ENCODE peak calls at places on chromosome 4, in six cellular contexts. One of them, this sample, is unnamed.
A peak's percentile ranks its signal among the peaks of the same experiment; 100 is the strongest.

GRCh38 chr4:109184421-109184956 is 118.0 kb downstream of the COL25A1 start:
- DNase-seq in A549: no peak
- DNase-seq in lung: no peak
- DNase-seq in fibroblast of villous mesenchyme: peak; percentile 21
- DNase-seq in HCT116: no peak
- DNase-seq in BJ: no peak
- DNase-seq in this sample: no peak

GRCh38 chr4:40196724-40197281 is at the start of gene RHOH:
- DNase-seq in A549: no peak
- DNase-seq in fibroblast of villous mesenchyme: no peak
- DNase-seq in lung: no peak
- DNase-seq in HCT116: no peak
- DNase-seq in BJ: no peak
- DNase-seq in this sample: peak; percentile 62

GRCh38 chr4:66486068-66486467 is 815.8 kb upstream of the EPHA5 start:
- DNase-seq in HCT116: no peak
- DNase-seq in fibroblast of villous mesenchyme: no peak
- DNase-seq in BJ: no peak
- DNase-seq in lung: no peak
- DNase-seq in A549: no peak
- DNase-seq in this sample: no peak

GRCh38 chr4:3071811-3072210 is 2.5 kb downstream of the HTT-AS start:
- DNase-seq in fibroblast of villous mesenchyme: no peak
- DNase-seq in A549: no peak
- DNase-seq in HCT116: no peak
- DNase-seq in BJ: no peak
- DNase-seq in lung: no peak
- DNase-seq in this sample: no peak

GRCh38 chr4:89301003-89301402 is 6.6 kb downstream of the GPRIN3 start:
- DNase-seq in HCT116: no peak
- DNase-seq in fibroblast of villous mesenchyme: no peak
- DNase-seq in A549: no peak
- DNase-seq in BJ: no peak
- DNase-seq in lung: no peak
- DNase-seq in this sample: no peak

GRCh38 chr4:36244257-36245084 is at the start of gene ARAP2:
- DNase-seq in BJ: no peak
- DNase-seq in HCT116: peak; percentile 61
- DNase-seq in lung: peak; percentile 69
- DNase-seq in fibroblast of villous mesenchyme: no peak
- DNase-seq in A549: peak; percentile 15
- DNase-seq in this sample: peak; percentile 81

GRCh38 chr4:153156263-153156662 is 48.0 kb upstream of the TRIM2 start:
- DNase-seq in fibroblast of villous mesenchyme: no peak
- DNase-seq in lung: no peak
- DNase-seq in A549: no peak
- DNase-seq in HCT116: no peak
- DNase-seq in BJ: no peak
- DNase-seq in this sample: no peak

GRCh38 chr4:167290684-167291083 is 56.4 kb upstream of the SPOCK3 start:
- DNase-seq in A549: no peak
- DNase-seq in fibroblast of villous mesenchyme: peak; percentile 0
- DNase-seq in BJ: no peak
- DNase-seq in lung: no peak
- DNase-seq in HCT116: peak; percentile 7
- DNase-seq in this sample: no peak

GRCh38 chr4:137278431-137278830 is 253.9 kb downstream of the PCDH18 start:
- DNase-seq in BJ: no peak
- DNase-seq in HCT116: no peak
- DNase-seq in fibroblast of villous mesenchyme: peak; percentile 8
- DNase-seq in lung: no peak
- DNase-seq in A549: no peak
- DNase-seq in this sample: no peak

GRCh38 chr4:150251752-150252190 is 173.5 kb downstream of the DCLK2 start:
- DNase-seq in BJ: no peak
- DNase-seq in HCT116: no peak
- DNase-seq in fibroblast of villous mesenchyme: no peak
- DNase-seq in A549: no peak
- DNase-seq in lung: no peak
- DNase-seq in this sample: no peak

GRCh38 chr4:54428940-54429339 is 199.8 kb downstream of the PDGFRA start:
- DNase-seq in HCT116: no peak
- DNase-seq in A549: no peak
- DNase-seq in BJ: no peak
- DNase-seq in fibroblast of villous mesenchyme: no peak
- DNase-seq in lung: no peak
- DNase-seq in this sample: no peak

GRCh38 chr4:75675004-75675531 is 1.9 kb upstream of the G3BP2 start:
- DNase-seq in HCT116: no peak
- DNase-seq in BJ: no peak
- DNase-seq in fibroblast of villous mesenchyme: no peak
- DNase-seq in lung: no peak
- DNase-seq in A549: no peak
- DNase-seq in this sample: no peak

GRCh38 chr4:647481-647880 is 22.1 kb downstream of the PDE6B start:
- DNase-seq in A549: no peak
- DNase-seq in fibroblast of villous mesenchyme: no peak
- DNase-seq in BJ: no peak
- DNase-seq in HCT116: no peak
- DNase-seq in lung: no peak
- DNase-seq in this sample: no peak

GRCh38 chr4:37429906-37430305 is 185.4 kb downstream of the NWD2 start:
- DNase-seq in HCT116: no peak
- DNase-seq in BJ: no peak
- DNase-seq in fibroblast of villous mesenchyme: no peak
- DNase-seq in A549: no peak
- DNase-seq in lung: no peak
- DNase-seq in this sample: no peak

GRCh38 chr4:37430718-37431416 is 186.3 kb downstream of the NWD2 start:
- DNase-seq in BJ: no peak
- DNase-seq in lung: no peak
- DNase-seq in HCT116: no peak
- DNase-seq in fibroblast of villous mesenchyme: no peak
- DNase-seq in A549: no peak
- DNase-seq in this sample: no peak

GRCh38 chr4:37438880-37439279 is 194.3 kb downstream of the NWD2 start:
- DNase-seq in BJ: no peak
- DNase-seq in A549: no peak
- DNase-seq in lung: no peak
- DNase-seq in fibroblast of villous mesenchyme: no peak
- DNase-seq in HCT116: no peak
- DNase-seq in this sample: no peak

GRCh38 chr4:37431417-37431743 is 186.8 kb downstream of the NWD2 start:
- DNase-seq in HCT116: no peak
- DNase-seq in lung: no peak
- DNase-seq in fibroblast of villous mesenchyme: no peak
- DNase-seq in A549: no peak
- DNase-seq in BJ: no peak
- DNase-seq in this sample: no peak

DNA sequence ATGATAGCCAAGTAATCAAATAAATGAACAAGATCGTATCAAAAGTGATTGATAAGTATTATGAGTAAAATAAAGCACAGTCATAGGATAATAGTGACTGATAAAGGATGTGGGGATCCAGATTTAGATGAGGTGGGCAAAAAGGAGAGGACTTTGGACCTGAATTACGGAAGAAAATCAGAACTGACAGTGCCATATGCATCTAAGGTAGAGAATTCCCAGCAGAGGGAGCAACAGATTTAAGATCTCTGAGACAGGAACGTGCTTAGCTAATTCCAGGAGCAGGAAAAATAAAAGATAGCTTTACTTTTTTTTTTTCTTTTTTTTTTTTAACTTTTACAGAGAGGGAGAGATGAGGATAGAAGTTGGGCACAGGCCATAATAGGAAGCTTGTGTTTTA is 189.9 kb downstream of the NWD2 start:
- DNase-seq in BJ: no peak
- DNase-seq in fibroblast of villous mesenchyme: peak; percentile 5
- DNase-seq in HCT116: peak; percentile 16
- DNase-seq in lung: no peak
- DNase-seq in A549: no peak
- DNase-seq in this sample: no peak
- TF ChIP-seq CTCF in BJ: no peak
- TF ChIP-seq CTCF in fibroblast of villous mesenchyme: no peak
- TF ChIP-seq CTCF in HCT116: peak; percentile 31
- TF ChIP-seq CTCF in lung: no peak
- TF ChIP-seq CTCF in A549: peak; percentile 17
- TF ChIP-seq CTCF in this sample: no peak

DNA sequence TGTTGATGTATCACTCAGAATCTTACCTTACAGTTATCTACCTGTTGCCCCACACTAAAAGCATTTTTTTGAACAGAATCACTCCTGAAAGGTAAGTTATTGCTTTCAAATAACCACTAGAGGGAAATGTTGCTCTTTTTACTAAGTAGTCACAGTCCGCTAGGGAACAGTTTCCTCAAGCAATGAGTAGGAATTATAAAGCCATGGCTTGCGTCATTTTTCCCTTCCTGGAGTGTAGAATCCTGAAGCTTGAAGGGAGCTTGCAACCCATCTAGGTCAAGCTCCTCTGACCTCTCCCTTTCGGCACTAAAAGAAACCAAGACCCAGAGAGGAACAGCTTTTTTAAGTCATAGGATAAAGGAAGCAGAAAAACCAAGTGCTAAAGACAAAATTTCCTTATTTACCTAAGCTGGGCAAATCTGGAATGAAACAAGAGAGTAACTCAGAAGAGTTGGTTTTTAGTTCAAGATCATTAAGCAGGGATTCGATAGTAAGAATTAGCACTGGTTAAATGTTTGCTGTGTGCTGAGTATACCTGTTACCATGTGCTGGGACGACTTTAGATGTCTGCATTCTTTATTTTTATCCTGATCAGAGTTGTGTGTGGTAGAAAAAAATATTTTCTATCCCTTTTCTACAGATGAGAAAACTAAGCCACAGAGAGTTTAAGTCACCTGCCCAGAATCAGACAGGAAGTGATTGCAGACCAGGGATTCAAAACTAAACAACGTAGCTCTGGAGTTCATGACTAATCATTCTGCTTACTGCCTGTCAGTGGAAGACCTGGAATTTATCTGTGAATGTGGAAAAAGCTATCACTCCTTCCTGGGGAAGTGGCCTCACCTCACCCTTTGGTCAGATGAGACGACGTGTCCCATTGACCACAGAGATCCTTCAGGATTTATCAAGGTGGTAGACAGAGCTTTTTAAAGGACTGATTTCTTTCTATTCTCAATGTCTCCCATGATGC is 631.5 kb downstream of the RAB28 start:
- DNase-seq in lung: no peak
- DNase-seq in BJ: peak; percentile 14
- DNase-seq in A549: peak; percentile 23
- DNase-seq in fibroblast of villous mesenchyme: peak; percentile 74
- DNase-seq in HCT116: peak; percentile 63
- DNase-seq in this sample: no peak
- TF ChIP-seq CTCF in lung: peak; percentile 15
- TF ChIP-seq CTCF in BJ: peak; percentile 45
- TF ChIP-seq CTCF in A549: peak; percentile 64
- TF ChIP-seq CTCF in fibroblast of villous mesenchyme: peak; percentile 65
- TF ChIP-seq CTCF in HCT116: peak; percentile 68
- TF ChIP-seq CTCF in this sample: no peak

DNA sequence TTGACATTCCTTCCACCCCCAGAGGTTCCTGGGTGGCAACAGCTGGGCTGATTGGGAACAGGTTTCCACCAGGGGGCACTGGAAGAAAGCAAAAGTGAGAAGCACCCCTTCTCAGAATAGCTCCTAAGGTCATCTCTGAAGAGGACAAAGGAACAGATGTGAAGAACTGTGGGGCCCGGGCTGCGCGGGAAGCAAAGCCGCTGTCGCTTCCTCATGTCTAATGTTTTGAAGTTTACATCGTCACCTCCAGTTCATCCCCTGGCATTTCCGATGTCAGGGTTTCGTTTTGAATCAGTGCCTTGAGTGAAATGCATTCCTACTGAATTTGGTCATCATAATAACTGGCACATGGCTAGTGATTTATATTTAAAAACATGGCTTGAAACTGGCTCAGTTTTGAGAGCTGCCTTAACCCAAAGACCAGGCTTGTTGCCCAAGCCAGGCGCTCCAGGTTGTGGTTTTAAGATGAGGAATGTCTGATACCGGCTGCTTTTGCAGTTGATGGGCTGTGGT is 6.1 kb downstream of the TXK start:
- DNase-seq in fibroblast of villous mesenchyme: peak; percentile 87
- DNase-seq in BJ: peak; percentile 94
- DNase-seq in HCT116: peak; percentile 72
- DNase-seq in A549: peak; percentile 49
- DNase-seq in lung: peak; percentile 45
- DNase-seq in this sample: peak; percentile 55
- TF ChIP-seq CTCF in fibroblast of villous mesenchyme: peak; percentile 65
- TF ChIP-seq CTCF in BJ: peak; percentile 64
- TF ChIP-seq CTCF in HCT116: peak; percentile 84
- TF ChIP-seq CTCF in A549: peak; percentile 65
- TF ChIP-seq CTCF in lung: peak; percentile 54
- TF ChIP-seq CTCF in this sample: peak; percentile 48

GRCh38 chr4:143335979-143336827 is 473 bp upstream of the GAB1 start:
- DNase-seq in lung: peak; percentile 86
- DNase-seq in A549: peak; percentile 38
- DNase-seq in BJ: peak; percentile 55
- DNase-seq in fibroblast of villous mesenchyme: peak; percentile 92
- DNase-seq in HCT116: no peak
- DNase-seq in this sample: peak; percentile 44

GRCh38 chr4:143339497-143339896 is 2.8 kb downstream of the GAB1 start:
- DNase-seq in A549: no peak
- DNase-seq in lung: no peak
- DNase-seq in fibroblast of villous mesenchyme: no peak
- DNase-seq in HCT116: no peak
- DNase-seq in BJ: no peak
- DNase-seq in this sample: no peak

GRCh38 chr4:143338313-143338712 is 1.6 kb downstream of the GAB1 start:
- DNase-seq in BJ: no peak
- DNase-seq in HCT116: no peak
- DNase-seq in A549: no peak
- DNase-seq in fibroblast of villous mesenchyme: no peak
- DNase-seq in lung: no peak
- DNase-seq in this sample: no peak

GRCh38 chr4:143337600-143338287 is 1.1 kb downstream of the GAB1 start:
- DNase-seq in A549: no peak
- DNase-seq in lung: peak; percentile 46
- DNase-seq in BJ: no peak
- DNase-seq in fibroblast of villous mesenchyme: peak; percentile 61
- DNase-seq in HCT116: no peak
- DNase-seq in this sample: no peak

DNA sequence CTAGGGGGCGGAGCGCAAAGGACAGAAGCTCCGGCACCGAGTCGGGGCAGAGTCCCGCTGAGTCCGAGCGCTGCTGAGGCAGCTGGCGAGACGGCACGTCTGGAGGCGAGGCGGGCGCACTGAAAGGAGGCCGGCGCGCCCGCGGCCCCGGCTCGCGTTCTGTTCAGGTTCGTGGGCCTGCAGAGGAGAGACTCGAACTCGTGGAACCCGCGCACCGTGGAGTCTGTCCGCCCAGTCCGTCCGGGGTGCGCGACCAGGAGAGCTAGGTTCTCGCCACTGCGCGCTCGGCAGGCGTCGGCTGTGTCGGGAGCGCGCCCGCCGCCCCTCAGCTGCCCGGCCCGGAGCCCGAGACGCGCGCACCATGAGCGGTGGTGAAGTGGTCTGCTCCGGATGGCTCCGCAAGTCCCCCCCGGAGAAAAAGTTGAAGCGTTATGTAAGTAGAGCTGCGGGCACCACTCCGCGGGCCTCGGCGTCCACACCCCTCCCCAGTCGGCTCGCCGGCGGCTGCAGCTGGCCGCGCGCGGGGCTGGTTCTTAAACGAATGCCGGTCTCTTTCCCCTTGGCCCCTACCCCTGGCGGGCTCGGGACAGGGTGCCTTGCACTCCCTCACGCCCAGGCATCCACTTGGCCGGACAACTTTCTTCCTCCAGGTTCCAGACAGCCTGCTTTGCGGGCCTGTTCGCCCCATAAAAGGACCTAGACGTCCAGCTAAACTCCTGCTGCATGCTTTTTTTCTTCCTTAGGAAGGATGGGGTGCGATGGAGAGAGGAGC is at the start of gene GAB1:
- DNase-seq in HCT116: no peak
- DNase-seq in A549: peak; percentile 13
- DNase-seq in fibroblast of villous mesenchyme: peak; percentile 79
- DNase-seq in lung: peak; percentile 37
- DNase-seq in BJ: no peak
- DNase-seq in this sample: peak; percentile 43
- TF ChIP-seq CTCF in HCT116: no peak
- TF ChIP-seq CTCF in A549: no peak
- TF ChIP-seq CTCF in fibroblast of villous mesenchyme: peak; percentile 12
- TF ChIP-seq CTCF in lung: no peak
- TF ChIP-seq CTCF in BJ: peak; percentile 36
- TF ChIP-seq CTCF in this sample: no peak